ENCODE peak calls at places on chromosome 1, in four cellular contexts. One of them, this sample, is unnamed.

GRCh38 chr1:64934115-64934880 is 32.1 kb downstream of the JAK1 start:
- DNase-seq in neuronal stem cell: no peak
- DNase-seq in H1: no peak
- DNase-seq in IMR-90: peak
- DNase-seq in this sample: no peak

GRCh38 chr1:198935371-198935921 is 296.6 kb downstream of the PTPRC start:
- DNase-seq in IMR-90: peak
- DNase-seq in H1: no peak
- DNase-seq in neuronal stem cell: no peak
- DNase-seq in this sample: no peak

GRCh38 chr1:52368383-52369172 is 2.6 kb upstream of the CC2D1B start:
- DNase-seq in IMR-90: peak
- DNase-seq in H1: peak
- DNase-seq in neuronal stem cell: peak
- DNase-seq in this sample: peak

GRCh38 chr1:215539803-215540575 is 27.1 kb upstream of the KCTD3 start:
- DNase-seq in neuronal stem cell: no peak
- DNase-seq in IMR-90: peak
- DNase-seq in H1: no peak
- DNase-seq in this sample: no peak

GRCh38 chr1:43711524-43712386 is 4.4 kb downstream of the ST3GAL3 start:
- DNase-seq in IMR-90: peak
- DNase-seq in H1: no peak
- DNase-seq in neuronal stem cell: no peak
- DNase-seq in this sample: no peak

GRCh38 chr1:89607156-89607555 is 25.8 kb upstream of the LRRC8C start:
- DNase-seq in neuronal stem cell: no peak
- DNase-seq in H1: no peak
- DNase-seq in IMR-90: no peak
- DNase-seq in this sample: no peak

GRCh38 chr1:15153184-15153841 is at the start of gene TMEM51:
- DNase-seq in neuronal stem cell: peak
- DNase-seq in H1: peak
- DNase-seq in IMR-90: peak
- DNase-seq in this sample: peak

GRCh38 chr1:112232848-112233247 is 163.2 kb upstream of the CTTNBP2NL start:
- DNase-seq in neuronal stem cell: no peak
- DNase-seq in IMR-90: no peak
- DNase-seq in H1: no peak
- DNase-seq in this sample: no peak

GRCh38 chr1:20678599-20678998 is 17.4 kb upstream of the DDOST start:
- DNase-seq in neuronal stem cell: no peak
- DNase-seq in H1: no peak
- DNase-seq in IMR-90: no peak
- DNase-seq in this sample: no peak

GRCh38 chr1:24735619-24736375 is 9.4 kb upstream of the CLIC4 start:
- DNase-seq in IMR-90: peak
- DNase-seq in H1: no peak
- DNase-seq in neuronal stem cell: no peak
- DNase-seq in this sample: no peak

GRCh38 chr1:167713330-167714081 is 8.3 kb upstream of the MPZL1 start:
- DNase-seq in IMR-90: peak
- DNase-seq in H1: peak
- DNase-seq in neuronal stem cell: peak
- DNase-seq in this sample: peak

GRCh38 chr1:158049867-158050266 is 56.4 kb downstream of the KIRREL1 start:
- DNase-seq in neuronal stem cell: no peak
- DNase-seq in IMR-90: peak
- DNase-seq in H1: no peak
- DNase-seq in this sample: no peak

GRCh38 chr1:201022178-201022823 is 1.2 kb downstream of the KIF21B start:
- DNase-seq in IMR-90: no peak
- DNase-seq in H1: no peak
- DNase-seq in neuronal stem cell: no peak
- DNase-seq in this sample: no peak
- H2AK5ac ChIP-seq in IMR-90: peak
- H2AK5ac ChIP-seq in H1: peak
- H2AK5ac ChIP-seq in neuronal stem cell: peak
- H2AK5ac ChIP-seq in this sample: no peak

GRCh38 chr1:233188061-233188460 is 107.5 kb downstream of the PCNX2 start:
- DNase-seq in IMR-90: no peak
- DNase-seq in neuronal stem cell: no peak
- DNase-seq in H1: no peak
- DNase-seq in this sample: no peak
- H2AK5ac ChIP-seq in IMR-90: no peak
- H2AK5ac ChIP-seq in neuronal stem cell: no peak
- H2AK5ac ChIP-seq in H1: no peak
- H2AK5ac ChIP-seq in this sample: no peak

DNA sequence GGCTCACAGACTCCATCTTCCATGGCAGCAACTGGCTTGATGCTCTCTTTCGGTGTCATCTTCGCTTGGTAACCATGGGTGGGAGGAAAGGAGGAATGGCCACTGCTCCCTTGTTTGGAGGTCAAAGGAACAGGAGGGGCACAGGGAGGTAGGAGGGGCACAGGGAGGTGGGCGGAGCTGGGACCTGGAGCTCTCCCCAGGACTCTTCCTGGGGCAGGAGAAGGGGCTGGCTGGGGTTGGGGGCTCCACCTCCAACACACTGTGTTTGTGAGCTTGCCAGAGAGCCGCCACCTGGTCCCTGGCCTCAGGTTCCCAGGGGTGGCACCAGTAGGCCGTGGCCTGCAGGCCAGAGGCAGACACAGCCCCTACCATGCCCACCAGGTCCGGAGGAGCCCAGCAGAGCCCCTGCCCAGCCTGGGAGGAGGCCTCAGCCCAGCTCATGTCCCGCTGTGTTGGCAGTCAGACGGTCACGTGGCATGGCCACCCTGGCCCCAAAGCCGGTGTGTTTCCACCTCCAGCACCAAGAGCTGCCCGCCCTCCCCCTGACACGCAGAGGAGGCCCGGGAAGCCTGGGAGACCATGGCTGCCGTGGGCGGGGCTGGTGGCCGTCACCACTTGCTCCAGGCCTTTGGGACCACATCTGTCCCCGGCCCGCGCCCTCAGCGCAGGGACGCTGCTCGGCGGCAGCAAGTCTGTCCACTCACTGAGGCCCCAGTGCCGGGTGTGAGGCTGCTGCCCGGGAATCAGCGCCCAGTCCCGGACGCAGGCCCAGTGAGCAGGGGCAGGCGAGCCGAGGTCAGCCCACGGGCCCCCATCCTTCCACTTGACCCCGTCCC is 73.9 kb downstream of the MORN1 start:
- DNase-seq in H1: no peak
- DNase-seq in neuronal stem cell: no peak
- DNase-seq in IMR-90: no peak
- DNase-seq in this sample: peak
- H2AK5ac ChIP-seq in H1: peak
- H2AK5ac ChIP-seq in neuronal stem cell: peak
- H2AK5ac ChIP-seq in IMR-90: peak
- H2AK5ac ChIP-seq in this sample: no peak

DNA sequence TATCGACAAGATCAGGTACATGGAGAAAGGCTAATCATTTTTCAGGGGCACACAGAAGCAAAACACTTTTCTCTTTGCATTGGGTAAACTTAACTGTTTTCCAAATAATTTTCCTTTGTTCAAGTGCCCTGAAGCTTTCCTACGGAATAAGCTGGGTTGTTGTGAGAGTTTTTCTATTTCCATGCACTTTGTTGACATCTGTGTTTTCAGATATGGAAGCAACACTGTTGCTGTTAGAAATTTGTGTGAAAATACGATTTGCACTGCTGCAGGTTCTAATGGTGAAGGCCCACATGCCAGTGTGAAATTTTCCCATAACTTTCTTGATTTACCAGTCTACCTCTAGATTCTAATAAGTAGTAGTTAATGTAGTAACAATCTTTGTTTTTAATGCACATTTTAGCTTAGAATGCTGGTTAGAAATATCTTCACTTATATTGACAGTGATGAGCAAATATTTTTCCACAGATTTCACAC is 18.3 kb downstream of the NFYC start:
- DNase-seq in H1: no peak
- DNase-seq in IMR-90: no peak
- DNase-seq in neuronal stem cell: no peak
- DNase-seq in this sample: no peak
- H2AK5ac ChIP-seq in H1: no peak
- H2AK5ac ChIP-seq in IMR-90: peak
- H2AK5ac ChIP-seq in neuronal stem cell: no peak
- H2AK5ac ChIP-seq in this sample: no peak

DNA sequence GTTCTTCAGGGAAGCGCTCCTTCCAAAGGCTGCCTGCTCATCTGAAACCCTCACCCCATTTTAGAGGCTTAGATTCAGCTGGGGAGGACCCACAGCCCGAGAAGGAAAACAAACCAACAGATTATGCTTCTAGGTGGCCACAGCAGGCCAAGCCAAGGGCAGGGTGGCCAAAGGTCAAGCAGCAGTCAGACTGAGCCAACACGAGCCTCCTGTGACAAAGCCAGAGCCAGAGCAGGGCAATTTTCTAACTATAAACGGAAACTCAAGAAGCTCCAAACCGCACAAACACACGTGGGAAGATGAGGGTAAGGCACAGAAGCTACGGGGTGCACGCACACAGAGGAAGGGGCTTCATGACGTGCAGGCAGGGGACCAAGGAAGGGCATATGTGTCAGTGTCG is 64.1 kb downstream of the PLEKHA6 start:
- DNase-seq in neuronal stem cell: no peak
- DNase-seq in IMR-90: no peak
- DNase-seq in H1: no peak
- DNase-seq in this sample: no peak
- H2AK5ac ChIP-seq in neuronal stem cell: no peak
- H2AK5ac ChIP-seq in IMR-90: peak
- H2AK5ac ChIP-seq in H1: no peak
- H2AK5ac ChIP-seq in this sample: no peak

GRCh38 chr1:59014827-59015226 is 231.0 kb upstream of the JUN start:
- DNase-seq in IMR-90: no peak
- DNase-seq in H1: no peak
- DNase-seq in neuronal stem cell: no peak
- DNase-seq in this sample: no peak
- H2AK5ac ChIP-seq in IMR-90: peak
- H2AK5ac ChIP-seq in H1: peak
- H2AK5ac ChIP-seq in neuronal stem cell: no peak
- H2AK5ac ChIP-seq in this sample: no peak

GRCh38 chr1:205452906-205453305 is 2.9 kb downstream of the BLACAT1 start:
- DNase-seq in IMR-90: no peak
- DNase-seq in H1: no peak
- DNase-seq in neuronal stem cell: no peak
- DNase-seq in this sample: no peak

GRCh38 chr1:205455581-205456382 is at the start of gene BLACAT1:
- DNase-seq in neuronal stem cell: no peak
- DNase-seq in H1: peak
- DNase-seq in IMR-90: no peak
- DNase-seq in this sample: no peak

GRCh38 chr1:205456383-205456867 is 580 bp upstream of the BLACAT1 start:
- DNase-seq in IMR-90: no peak
- DNase-seq in H1: peak
- DNase-seq in neuronal stem cell: no peak
- DNase-seq in this sample: peak

GRCh38 chr1:205453466-205453865 is 2.4 kb downstream of the BLACAT1 start:
- DNase-seq in neuronal stem cell: no peak
- DNase-seq in H1: no peak
- DNase-seq in IMR-90: no peak
- DNase-seq in this sample: no peak

GRCh38 chr1:205454903-205455335 is 926 bp downstream of the BLACAT1 start:
- DNase-seq in H1: peak
- DNase-seq in neuronal stem cell: no peak
- DNase-seq in IMR-90: no peak
- DNase-seq in this sample: peak
- H2AK5ac ChIP-seq in H1: peak
- H2AK5ac ChIP-seq in neuronal stem cell: peak
- H2AK5ac ChIP-seq in IMR-90: no peak
- H2AK5ac ChIP-seq in this sample: no peak